ENCODE peak calls at places on chromosome 14, in ten cellular contexts. X is endothelial cell of umbilical vein, Y is pancreas, M is endothelial cell, T is A673, V is right lobe of liver, Q is HCT116, J is foreskin fibroblast, L is left ventricle myocardium inferior, H is ovary. C is an unnamed sample.

GRCh38 chr14:61559641-61560201 is 135.6 kb upstream of the HIF1A start:
- DNase-seq in T (no peak), M (no peak), V (no peak), Q (peak), L (no peak), X (no peak), J (no peak), H (no peak), Y (no peak), C (no peak)

GRCh38 chr14:64734990-64735389 is 30.8 kb downstream of the PLEKHG3 start:
- DNase-seq in T (no peak), H (no peak), Y (no peak), M (no peak), Q (no peak), J (no peak), V (peak), X (no peak), L (peak), C (no peak)

GRCh38 chr14:88554458-88555286 is at the start of gene PTPN21:
- DNase-seq in L (peak), H (peak), X (peak), Y (peak), J (peak), V (peak), Q (no peak), T (peak), M (peak), C (peak)

GRCh38 chr14:68060198-68060597 is 240.6 kb downstream of the RAD51B start:
- DNase-seq in V (no peak), J (no peak), X (no peak), Q (no peak), L (no peak), H (no peak), M (no peak), T (no peak), Y (no peak), C (no peak)

GRCh38 chr14:53470351-53471043 is 317.4 kb upstream of the DDHD1 start:
- DNase-seq in T (no peak), X (no peak), Q (no peak), M (no peak), Y (no peak), H (no peak), L (peak), J (peak), V (no peak), C (no peak)

GRCh38 chr14:101027291-101027690 is 123.8 kb upstream of the RTL1 start:
- DNase-seq in M (no peak), Q (no peak), X (no peak), H (no peak), L (peak), V (peak), T (no peak), Y (peak), J (no peak), C (no peak)

GRCh38 chr14:86527312-86527711 is 997.4 kb downstream of the FLRT2 start:
- DNase-seq in H (no peak), X (no peak), T (no peak), M (no peak), Y (no peak), V (no peak), L (no peak), Q (no peak), J (no peak), C (no peak)

GRCh38 chr14:104844306-104845032 is 20.6 kb upstream of the CEP170B start:
- DNase-seq in X (no peak), H (no peak), J (no peak), L (no peak), T (no peak), Q (no peak), Y (peak), M (no peak), V (peak), C (no peak)

GRCh38 chr14:103398427-103399195 is 13.4 kb downstream of the MARK3 start:
- DNase-seq in H (no peak), Q (no peak), V (no peak), M (no peak), L (no peak), T (no peak), J (peak), X (peak), Y (no peak), C (no peak)

GRCh38 chr14:55102141-55102547 is 26.9 kb upstream of the LGALS3 start:
- DNase-seq in J (peak), L (peak), V (peak), X (peak), Y (peak), H (peak), T (peak), Q (no peak), M (no peak), C (peak)

GRCh38 chr14:34018564-34019244 is 67.8 kb upstream of the EGLN3 start:
- DNase-seq in J (no peak), Q (no peak), M (no peak), Y (no peak), T (peak), H (no peak), L (peak), X (no peak), V (no peak), C (peak)

GRCh38 chr14:56181666-56182065 is 63.5 kb downstream of the PELI2 start:
- DNase-seq in L (no peak), M (no peak), Q (no peak), X (no peak), J (no peak), T (no peak), H (no peak), V (no peak), Y (no peak), C (no peak)

GRCh38 chr14:31206536-31207286 is 882 bp downstream of the HECTD1 start:
- DNase-seq in L (peak), X (peak), V (peak), Q (no peak), J (no peak), M (peak), H (peak), T (peak), Y (peak), C (peak)

GRCh38 chr14:105478624-105479305 is 4.1 kb downstream of the CRIP2 start:
- DNase-seq in Q (no peak), V (no peak), T (no peak), J (no peak), Y (no peak), L (no peak), M (no peak), X (no peak), H (no peak), C (no peak)

GRCh38 chr14:53462931-53463778 is 310.0 kb upstream of the DDHD1 start:
- DNase-seq in T (no peak), M (no peak), Q (peak), J (no peak), Y (no peak), V (no peak), X (no peak), L (no peak), H (no peak), C (no peak)

GRCh38 chr14:92759300-92759678 is 10.9 kb upstream of the LGMN start:
- DNase-seq in T (peak), H (no peak), Y (no peak), X (peak), J (peak), M (no peak), Q (no peak), V (no peak), L (no peak), C (no peak)

GRCh38 chr14:103436533-103436932 is 51.3 kb downstream of the MARK3 start:
- DNase-seq in M (no peak), H (no peak), V (no peak), Y (no peak), T (peak), J (peak), L (no peak), X (no peak), Q (no peak), C (no peak)

GRCh38 chr14:105475269-105475915 is 771 bp downstream of the CRIP2 start:
- DNase-seq in Y (no peak), H (peak), J (no peak), T (no peak), V (peak), L (no peak), Q (no peak), X (peak), M (peak), C (no peak)

GRCh38 chr14:89340200-89340667 is 76.8 kb downstream of the FOXN3 start:
- DNase-seq in T (no peak), J (no peak), M (no peak), V (no peak), L (no peak), X (no peak), Q (no peak), Y (no peak), H (no peak), C (no peak)

GRCh38 chr14:41362134-41362533 is 244.5 kb upstream of the LRFN5 start:
- DNase-seq in J (no peak), L (no peak), M (no peak), T (peak), V (no peak), H (no peak), Y (no peak), Q (no peak), X (no peak), C (no peak)

GRCh38 chr14:42715316-42715715 is 1108.6 kb downstream of the LRFN5 start:
- DNase-seq in J (peak), Q (no peak), L (no peak), V (no peak), M (no peak), Y (no peak), H (no peak), X (no peak), T (no peak), C (no peak)

GRCh38 chr14:57136669-57137068 is 132.0 kb downstream of the EXOC5 start:
- DNase-seq in T (peak), V (peak), Q (no peak), M (no peak), J (no peak), H (no peak), Y (no peak), L (peak), X (no peak), C (no peak)

GRCh38 chr14:53137559-53137958 is 15.6 kb downstream of the DDHD1 start:
- DNase-seq in M (no peak), X (no peak), J (no peak), L (no peak), Q (no peak), Y (no peak), V (no peak), H (no peak), T (no peak), C (no peak)

GRCh38 chr14:69040343-69040742 is 61.2 kb upstream of the ACTN1 start:
- DNase-seq in L (no peak), T (no peak), Y (no peak), H (no peak), M (no peak), J (no peak), Q (no peak), V (no peak), X (no peak), C (no peak)

GRCh38 chr14:89330236-89331002 is 86.6 kb downstream of the FOXN3 start:
- DNase-seq in T (no peak), X (no peak), L (peak), J (peak), H (peak), Q (no peak), Y (no peak), M (no peak), V (no peak), C (no peak)

GRCh38 chr14:31286456-31287293 is 79.1 kb upstream of the HECTD1 start:
- DNase-seq in T (peak), X (no peak), L (no peak), V (no peak), J (no peak), Y (no peak), M (no peak), H (no peak), Q (peak), C (no peak)

GRCh38 chr14:94882401-94882800 is 112.5 kb upstream of the GSC start:
- DNase-seq in V (no peak), H (no peak), J (no peak), Y (no peak), M (no peak), X (no peak), T (no peak), L (no peak), Q (no peak), C (no peak)

GRCh38 chr14:26370118-26370517 is 227.7 kb downstream of the NOVA1 start:
- DNase-seq in Q (no peak), M (no peak), Y (no peak), T (peak), J (no peak), L (no peak), H (no peak), V (no peak), X (peak), C (no peak)

GRCh38 chr14:39731912-39732311 is 299.7 kb upstream of the FBXO33 start:
- DNase-seq in Y (no peak), J (no peak), Q (peak), V (no peak), X (no peak), L (no peak), T (peak), M (no peak), H (no peak), C (no peak)
- TF ChIP-seq CTCF in Y (no peak), J (no peak), Q (no peak), V (peak), X (no peak), L (no peak), T (peak), M (no peak), H (no peak), C (peak)

GRCh38 chr14:99363616-99364290 is 91.8 kb upstream of the BCL11B start:
- DNase-seq in J (no peak), V (no peak), L (no peak), X (no peak), Y (peak), Q (no peak), T (no peak), M (no peak), H (no peak), C (no peak)

GRCh38 chr14:99359906-99360305 is 87.9 kb upstream of the BCL11B start:
- DNase-seq in J (no peak), V (no peak), L (no peak), T (no peak), Q (no peak), X (no peak), Y (no peak), H (no peak), M (no peak), C (no peak)

GRCh38 chr14:99360774-99361595 is 89.0 kb upstream of the BCL11B start:
- DNase-seq in H (no peak), L (no peak), Y (no peak), X (no peak), Q (peak), J (no peak), T (peak), V (no peak), M (no peak), C (no peak)

GRCh38 chr14:99361596-99362220 is 89.7 kb upstream of the BCL11B start:
- DNase-seq in L (no peak), Y (no peak), M (no peak), X (no peak), V (no peak), H (no peak), T (no peak), J (no peak), Q (no peak), C (no peak)

GRCh38 chr14:99363051-99363450 is 91.1 kb upstream of the BCL11B start:
- DNase-seq in V (no peak), Q (no peak), Y (peak), X (no peak), L (no peak), T (no peak), H (no peak), M (no peak), J (no peak), C (no peak)
- TF ChIP-seq CTCF in V (no peak), Q (no peak), Y (no peak), X (no peak), L (no peak), T (no peak), H (no peak), M (no peak), J (no peak), C (no peak)

DNA sequence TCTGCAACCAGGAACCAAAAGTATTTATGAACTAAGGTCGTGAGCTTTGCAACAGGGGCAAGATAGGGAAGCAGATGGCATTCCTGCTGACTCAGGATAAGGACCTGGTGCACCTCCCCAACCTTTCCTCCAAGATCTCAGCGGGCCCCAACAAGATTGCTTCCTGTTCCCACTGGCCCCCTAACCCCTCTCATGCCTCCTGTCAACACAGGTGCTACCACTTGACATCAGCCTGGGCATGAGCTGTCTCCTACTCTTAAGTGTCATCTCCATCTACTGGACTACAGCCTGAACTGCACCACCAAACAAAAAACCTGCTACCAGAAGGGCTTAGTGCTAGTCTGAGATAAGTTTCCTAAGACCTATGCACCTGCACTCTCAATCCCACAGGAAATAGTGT is 32.7 kb downstream of the MED6 start:
- DNase-seq in Q (peak), H (no peak), T (peak), J (peak), Y (no peak), X (peak), V (no peak), M (peak), L (no peak), C (peak)
- TF ChIP-seq CTCF in Q (peak), H (no peak), T (peak), J (peak), Y (no peak), X (peak), V (peak), M (peak), L (peak), C (peak)

GRCh38 chr14:59547310-59547709 is 29.3 kb downstream of the CCDC175 start:
- DNase-seq in H (no peak), M (no peak), Q (no peak), Y (no peak), X (no peak), T (no peak), L (no peak), V (no peak), J (no peak), C (no peak)
- TF ChIP-seq CTCF in H (no peak), M (no peak), Q (no peak), Y (no peak), X (no peak), T (no peak), L (no peak), V (no peak), J (no peak), C (no peak)

GRCh38 chr14:93832665-93833064 is 44.4 kb upstream of the PRIMA1 start:
- DNase-seq in L (peak), V (peak), X (no peak), J (no peak), Y (peak), T (peak), Q (no peak), M (no peak), H (no peak), C (no peak)

GRCh38 chr14:93834739-93835383 is 46.6 kb upstream of the PRIMA1 start:
- DNase-seq in Q (no peak), L (no peak), V (no peak), X (no peak), J (no peak), H (no peak), M (no peak), T (no peak), Y (no peak), C (no peak)

GRCh38 chr14:93838253-93838652 is 50.0 kb upstream of the PRIMA1 start:
- DNase-seq in V (no peak), H (no peak), M (no peak), Y (no peak), Q (no peak), T (no peak), X (no peak), L (no peak), J (no peak), C (no peak)
- TF ChIP-seq CTCF in V (no peak), H (no peak), M (no peak), Y (no peak), Q (no peak), T (no peak), X (no peak), L (no peak), J (no peak), C (no peak)

GRCh38 chr14:21902561-21903199 is 229.1 kb upstream of the OR4E1 start:
- DNase-seq in H (no peak), J (no peak), X (peak), Q (no peak), L (no peak), T (no peak), M (no peak), Y (no peak), V (no peak), C (no peak)
- TF ChIP-seq CTCF in H (no peak), J (no peak), X (peak), Q (no peak), L (no peak), T (peak), M (peak), Y (no peak), V (no peak), C (peak)